ENCODE peak calls at places on chromosomes 12 and 14, in four cellular contexts. R is ecto neural progenitor cell, H is HEK293T, D is NCI-H1092 treated with DMSO at 0.1 percent for 48 hours. K is an unnamed sample.

GRCh38 chr12:70045036-70045435 is 198.2 kb upstream of the CNOT2 start:
- DNase-seq in H (no peak), R (no peak), D (no peak), K (no peak)

GRCh38 chr12:108825205-108825950 is 32.0 kb downstream of the SSH1 start:
- DNase-seq in H (no peak), D (no peak), R (no peak), K (no peak)

GRCh38 chr14:24441904-24442239 is 704 bp downstream of the SDR39U1 start:
- DNase-seq in D (no peak), R (no peak), H (no peak), K (no peak)

GRCh38 chr14:55129086-55129427 is at the start of gene LGALS3:
- DNase-seq in D (no peak), H (peak; percentile 59), R (peak; percentile 64), K (no peak)

GRCh38 chr12:12598864-12599263 is 12.8 kb upstream of the CREBL2 start:
- DNase-seq in H (no peak), R (no peak), D (no peak), K (no peak)

GRCh38 chr14:64928239-64929002 is 14.1 kb downstream of the GPX2 start:
- DNase-seq in R (no peak), H (no peak), D (no peak), K (no peak)

GRCh38 chr12:132133952-132134652 is 10.0 kb downstream of the DDX51 start:
- DNase-seq in H (peak; percentile 28), D (peak; percentile 85), R (peak; percentile 51), K (no peak)

GRCh38 chr12:2797721-2798418 is 3.1 kb downstream of the FKBP4 start:
- DNase-seq in H (no peak), D (no peak), R (no peak), K (no peak)

K was measured in H1.